ENCODE peak calls at places on chromosomes 12 and 14, in seven cellular contexts. F is gastrocnemius medialis, A is HCT116, J is stomach, Z is H54, E is Peyer's patch, N is body of pancreas. H is an unnamed sample.

GRCh38 chr12:58919271-58920101 is 818 bp downstream of the LRIG3 start:
- DNase-seq in E (peak; percentile 49), N (peak; percentile 62), A (no peak), F (peak; percentile 5), J (no peak), Z (peak; percentile 9), H (peak; percentile 63)

GRCh38 chr12:13864081-13864673 is 117.2 kb downstream of the GRIN2B start:
- DNase-seq in F (no peak), Z (peak; percentile 48), E (peak; percentile 86), N (peak; percentile 88), A (peak; percentile 54), J (peak; percentile 82), H (peak; percentile 66)

GRCh38 chr14:72892879-72893635 is 844 bp downstream of the DPF3 start:
- DNase-seq in J (no peak), Z (peak; percentile 33), A (no peak), N (peak; percentile 16), E (peak; percentile 56), F (no peak), H (no peak)

GRCh38 chr12:42396473-42397259 is 70.7 kb downstream of the PPHLN1 start:
- DNase-seq in Z (no peak), A (no peak), E (no peak), J (no peak), N (no peak), F (no peak), H (no peak)

GRCh38 chr12:82740129-82741000 is 53.7 kb downstream of the TMTC2 start:
- DNase-seq in N (no peak), E (no peak), Z (peak; percentile 55), F (no peak), A (peak; percentile 84), J (no peak), H (no peak)

GRCh38 chr14:51498411-51499227 is 153.1 kb upstream of the FRMD6 start:
- DNase-seq in N (no peak), A (no peak), J (no peak), F (no peak), E (no peak), Z (no peak), H (peak; percentile 20)

GRCh38 chr14:59360923-59361794 is 104.0 kb downstream of the GPR135 start:
- DNase-seq in Z (peak; percentile 15), N (peak; percentile 48), F (peak; percentile 67), J (peak; percentile 59), E (peak; percentile 84), A (peak; percentile 86), H (peak; percentile 96)

GRCh38 chr14:96567289-96567899 is 65.2 kb downstream of the PAPOLA start:
- DNase-seq in E (no peak), N (no peak), F (no peak), Z (no peak), A (no peak), J (no peak), H (no peak)

GRCh38 chr14:22002860-22003284 is 329.3 kb upstream of the OR4E1 start:
- DNase-seq in N (no peak), Z (no peak), A (peak; percentile 16), E (peak; percentile 66), F (no peak), J (no peak), H (peak; percentile 18)

GRCh38 chr12:116964004-116964739 is 53.4 kb downstream of the FBXW8 start:
- DNase-seq in J (no peak), Z (no peak), F (no peak), E (no peak), A (no peak), N (no peak), H (no peak)

GRCh38 chr12:4586500-4586899 is 24.5 kb downstream of the DYRK4 start:
- DNase-seq in A (no peak), J (no peak), F (no peak), Z (no peak), E (no peak), N (no peak), H (no peak)

GRCh38 chr14:42742084-42742483 is 1135.4 kb downstream of the LRFN5 start:
- DNase-seq in N (no peak), F (no peak), Z (no peak), A (no peak), E (no peak), J (no peak), H (no peak)

GRCh38 chr12:43273467-43273866 is 278.5 kb downstream of the ADAMTS20 start:
- DNase-seq in E (no peak), J (no peak), F (no peak), Z (no peak), A (no peak), N (no peak), H (no peak)

GRCh38 chr14:100784523-100785337 is 41.2 kb upstream of the MEG3 start:
- DNase-seq in E (no peak), A (no peak), N (no peak), Z (no peak), J (no peak), F (no peak), H (no peak)

GRCh38 chr14:30242742-30243141 is 315.1 kb upstream of the PRKD1 start:
- DNase-seq in A (no peak), E (no peak), J (no peak), F (no peak), Z (no peak), N (no peak), H (no peak)

GRCh38 chr12:53974084-53975018 is at the start of gene HOTAIR:
- DNase-seq in J (no peak), Z (peak; percentile 89), E (no peak), A (no peak), F (no peak), N (peak; percentile 43), H (no peak)

GRCh38 chr14:105737504-105738246 is 211.3 kb downstream of the TMEM121 start:
- DNase-seq in E (no peak), N (no peak), Z (no peak), J (no peak), F (no peak), A (no peak), H (no peak)

GRCh38 chr14:55366271-55366670 is 45.4 kb downstream of the ATG14 start:
- DNase-seq in Z (no peak), E (no peak), N (no peak), F (no peak), J (no peak), A (no peak), H (no peak)

GRCh38 chr14:70665448-70666363 is 24.0 kb downstream of the TTC9 start:
- DNase-seq in E (peak; percentile 82), J (peak; percentile 91), N (peak; percentile 91), A (peak; percentile 45), F (no peak), Z (peak; percentile 45), H (peak; percentile 96)

GRCh38 chr12:95601626-95602025 is 50.4 kb upstream of the USP44 start:
- DNase-seq in Z (no peak), N (no peak), J (no peak), A (no peak), E (no peak), F (no peak), H (no peak)

GRCh38 chr14:104933721-104934379 is 9.2 kb downstream of the PLD4 start:
- DNase-seq in F (no peak), A (no peak), Z (no peak), N (no peak), E (peak; percentile 45), J (no peak), H (no peak)

GRCh38 chr12:20492251-20492728 is 124.0 kb downstream of the PDE3A start:
- DNase-seq in A (peak; percentile 67), Z (peak; percentile 25), N (no peak), F (no peak), J (no peak), E (no peak), H (no peak)

GRCh38 chr14:97539389-97539786 is 742.2 kb downstream of the VRK1 start:
- DNase-seq in Z (no peak), J (no peak), N (no peak), F (no peak), A (no peak), E (peak; percentile 54), H (no peak)

GRCh38 chr12:53499261-53500118 is at the start of gene MAP3K12:
- DNase-seq in N (peak; percentile 50), F (peak; percentile 44), J (peak; percentile 48), E (peak; percentile 83), A (no peak), Z (no peak), H (peak; percentile 62)

GRCh38 chr14:44446965-44447364 is 60.1 kb downstream of the FSCB start:
- DNase-seq in F (no peak), J (no peak), A (no peak), N (no peak), Z (no peak), E (no peak), H (no peak)

GRCh38 chr12:46145881-46146280 is 123.0 kb downstream of the SLC38A1 start:
- DNase-seq in E (no peak), A (no peak), N (no peak), Z (no peak), F (no peak), J (no peak), H (no peak)

GRCh38 chr14:93960108-93960475 is 16.3 kb downstream of the ASB2 start:
- DNase-seq in N (no peak), Z (no peak), F (no peak), J (no peak), E (no peak), A (no peak), H (no peak)

GRCh38 chr12:122974274-122974891 is 661 bp upstream of the OGFOD2 start:
- DNase-seq in J (peak; percentile 99), N (peak; percentile 98), Z (peak; percentile 83), E (peak; percentile 100), F (peak; percentile 97), A (peak; percentile 97), H (peak; percentile 99)
- TF ChIP-seq POLR2A in J (no peak), N (no peak), Z (no peak), E (peak; percentile 76), F (no peak), A (peak; percentile 79), H (peak; percentile 56)

GRCh38 chr12:65278576-65279386 is at the start of gene MSRB3:
- DNase-seq in N (peak; percentile 59), E (peak; percentile 59), A (peak; percentile 19), F (peak; percentile 58), Z (peak; percentile 75), J (peak; percentile 43), H (peak; percentile 75)
- TF ChIP-seq POLR2A in N (no peak), E (no peak), A (no peak), F (peak; percentile 67), Z (peak; percentile 24), J (no peak), H (no peak)

GRCh38 chr14:24238527-24239037 is 3.8 kb downstream of the TINF2 start:
- DNase-seq in E (no peak), Z (no peak), A (no peak), N (no peak), F (no peak), J (no peak), H (no peak)
- TF ChIP-seq POLR2A in E (no peak), Z (no peak), A (no peak), N (no peak), F (no peak), J (no peak), H (no peak)

DNA sequence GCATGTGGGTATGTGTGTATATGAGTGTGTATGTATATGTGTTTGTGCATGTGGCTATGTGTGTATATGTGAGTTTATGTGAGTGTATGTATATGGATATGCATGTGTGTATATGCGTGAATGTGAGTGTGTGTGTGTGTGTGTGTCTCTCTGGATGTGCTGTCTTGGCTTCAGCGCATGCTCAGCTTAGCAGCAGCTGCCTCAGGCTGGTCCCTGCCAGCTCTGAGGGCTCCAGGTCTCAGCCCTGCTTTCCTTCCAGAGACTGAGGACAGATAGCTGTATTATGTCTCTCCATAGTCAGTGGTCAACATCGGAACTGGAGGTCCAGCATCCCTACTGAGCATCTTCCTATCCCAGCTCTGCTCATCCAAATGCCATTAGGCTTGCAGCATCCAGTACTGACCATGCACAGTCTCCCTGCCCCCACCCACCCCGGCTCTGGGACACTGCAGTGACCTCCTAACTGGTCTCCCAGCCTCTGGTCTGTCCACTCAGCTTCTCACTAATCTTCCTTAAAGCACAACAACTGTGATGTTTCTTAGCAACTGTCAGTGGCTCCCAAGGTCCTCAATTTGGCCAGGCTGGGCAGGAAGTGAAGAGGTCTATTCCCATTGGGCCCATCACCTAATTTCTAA is 22.8 kb downstream of the FAIM2 start:
- DNase-seq in Z (no peak), E (no peak), F (no peak), J (no peak), A (no peak), N (no peak), H (no peak)
- TF ChIP-seq POLR2A in Z (no peak), E (no peak), F (no peak), J (no peak), A (no peak), N (no peak), H (no peak)

H was measured in thyroid gland.